ENCODE peak calls at places on chromosome 4, in six cellular contexts. H is left lung, F is brain microvascular endothelial cell, Z is endothelial cell of umbilical vein, Y is heart right ventricle, Q is SJSA1. R is an unnamed sample.

GRCh38 chr4:100816646-100817045 is 298.8 kb upstream of the EMCN start:
- DNase-seq in H (no peak), F (no peak), Z (no peak), Y (no peak), Q (no peak), R (no peak)

GRCh38 chr4:13783800-13784411 is 156.4 kb upstream of the BOD1L1 start:
- DNase-seq in H (no peak), Q (no peak), Y (no peak), Z (no peak), F (peak), R (no peak)

GRCh38 chr4:24894846-24895245 is 18.0 kb downstream of the CCDC149 start:
- DNase-seq in H (no peak), Y (no peak), F (no peak), Q (no peak), Z (no peak), R (no peak)

GRCh38 chr4:37666625-37667071 is 19.5 kb downstream of the RELL1 start:
- DNase-seq in H (peak), Y (peak), Q (peak), F (peak), Z (peak), R (no peak)

GRCh38 chr4:88965053-88965452 is 91.9 kb downstream of the FAM13A start:
- DNase-seq in Y (no peak), Z (no peak), F (no peak), H (no peak), Q (no peak), R (no peak)

GRCh38 chr4:141248029-141248428 is 27.3 kb downstream of the ZNF330 start:
- DNase-seq in H (peak), Y (no peak), Z (no peak), Q (no peak), F (peak), R (no peak)

GRCh38 chr4:112312610-112313239 is 15.6 kb downstream of the ALPK1 start:
- DNase-seq in H (no peak), Z (no peak), Y (no peak), Q (no peak), F (no peak), R (no peak)

GRCh38 chr4:82031386-82031785 is 342.4 kb downstream of the HNRNPD start:
- DNase-seq in Q (no peak), H (no peak), Y (no peak), Z (no peak), F (no peak), R (no peak)

GRCh38 chr4:183986645-183987528 is 81.8 kb downstream of the STOX2 start:
- DNase-seq in Y (no peak), H (no peak), F (no peak), Q (no peak), Z (no peak), R (no peak)

GRCh38 chr4:142773505-142773904 is 72.6 kb downstream of the INPP4B start:
- DNase-seq in H (no peak), Y (no peak), F (no peak), Q (no peak), Z (no peak), R (no peak)

GRCh38 chr4:8727546-8728510 is 135.3 kb downstream of the CPZ start:
- DNase-seq in Z (no peak), Y (no peak), F (no peak), H (no peak), Q (peak), R (no peak)

GRCh38 chr4:133146574-133147198 is 2.4 kb upstream of the PCDH10 start:
- DNase-seq in F (peak), Q (no peak), Y (no peak), H (no peak), Z (peak), R (peak)

GRCh38 chr4:78525559-78525958 is 26.0 kb upstream of the ANXA3 start:
- DNase-seq in Z (no peak), Y (no peak), Q (no peak), F (no peak), H (no peak), R (no peak)

GRCh38 chr4:43242611-43243010 is 350.1 kb downstream of the GRXCR1 start:
- DNase-seq in Z (no peak), Y (no peak), H (no peak), Q (no peak), F (no peak), R (no peak)

GRCh38 chr4:1588306-1588705 is 95.8 kb downstream of the FAM53A start:
- DNase-seq in Z (no peak), Q (no peak), F (no peak), H (no peak), Y (no peak), R (no peak)

GRCh38 chr4:126775485-126776106 is 857.2 kb upstream of the INTU start:
- DNase-seq in Q (no peak), F (no peak), H (no peak), Z (no peak), Y (no peak), R (no peak)

GRCh38 chr4:137471895-137472294 is 60.4 kb downstream of the PCDH18 start:
- DNase-seq in H (no peak), F (no peak), Q (no peak), Z (no peak), Y (no peak), R (no peak)

GRCh38 chr4:140330311-140330900 is 43.0 kb upstream of the SCOC start:
- DNase-seq in H (no peak), Q (no peak), Z (peak), F (no peak), Y (no peak), R (no peak)

GRCh38 chr4:145488310-145488709 is 6.7 kb downstream of the SMAD1 start:
- DNase-seq in Y (no peak), H (no peak), Z (no peak), Q (no peak), F (no peak), R (no peak)

GRCh38 chr4:2432991-2433530 is 14.3 kb downstream of the CFAP99 start:
- DNase-seq in Z (no peak), F (peak), Q (no peak), Y (no peak), H (no peak), R (peak)

GRCh38 chr4:164956766-164957643 is 20.5 kb downstream of the TRIM61 start:
- DNase-seq in Q (peak), Y (peak), F (peak), Z (peak), H (peak), R (peak)

GRCh38 chr4:3311095-3311372 is 18.2 kb downstream of the RGS12 start:
- DNase-seq in Q (no peak), Z (no peak), H (peak), F (no peak), Y (no peak), R (no peak)

GRCh38 chr4:169315530-169316306 is 45.0 kb upstream of the SH3RF1 start:
- DNase-seq in H (no peak), F (peak), Y (no peak), Q (no peak), Z (peak), R (no peak)
- H3K27ac ChIP-seq in H (no peak), F (peak), Y (no peak), Q (no peak), Z (no peak), R (peak)

GRCh38 chr4:39616651-39617050 is 22.0 kb downstream of the SMIM14 start:
- DNase-seq in Z (peak), Y (no peak), Q (no peak), F (no peak), H (no peak), R (no peak)
- H3K27ac ChIP-seq in Z (peak), Y (no peak), Q (peak), F (no peak), H (no peak), R (no peak)

DNA sequence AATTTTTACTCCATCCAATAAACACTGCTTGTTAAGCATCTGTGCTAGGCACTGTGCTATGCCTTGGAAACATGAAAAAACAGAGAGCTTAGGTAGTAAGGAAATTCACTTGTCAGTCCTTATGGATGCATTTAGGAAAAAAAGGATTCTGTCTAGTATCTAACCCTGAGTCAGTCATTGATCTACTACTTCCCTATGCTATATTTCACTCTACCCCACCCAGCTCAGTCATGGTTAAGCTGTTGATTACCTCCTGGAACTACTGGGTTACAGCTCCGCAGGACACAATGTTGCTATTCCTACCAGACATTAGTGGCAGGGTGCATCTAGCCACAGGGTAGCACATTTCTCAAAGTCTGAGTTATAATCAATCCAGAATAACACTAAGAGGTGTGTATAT is 2.9 kb upstream of the USP53 start:
- DNase-seq in Q (no peak), Z (no peak), Y (no peak), H (no peak), F (no peak), R (no peak)
- H3K27ac ChIP-seq in Q (peak), Z (peak), Y (no peak), H (no peak), F (peak), R (no peak)

GRCh38 chr4:70930530-70931256 is 28.5 kb downstream of the MOB1B start:
- DNase-seq in Q (no peak), Z (no peak), F (no peak), Y (no peak), H (no peak), R (no peak)
- H3K27ac ChIP-seq in Q (no peak), Z (no peak), F (no peak), Y (no peak), H (no peak), R (no peak)

GRCh38 chr4:7537853-7538252 is 103.1 kb upstream of the PSAPL1 start:
- DNase-seq in Q (no peak), Y (no peak), F (no peak), Z (no peak), H (no peak), R (no peak)
- H3K27ac ChIP-seq in Q (no peak), Y (no peak), F (no peak), Z (no peak), H (no peak), R (no peak)

R was measured in substantia nigra.